ENCODE peak calls at places on chromosomes 7 and 10, in nine cellular contexts. T, F, J, U, E, W, Q, B and L are unnamed samples.
A peak's percentile ranks its signal among the peaks of the same experiment; 100 is the strongest.

GRCh38 chr10:121999301-121999700 is 10.3 kb downstream of the TACC2 start:
- DNase-seq in T (no peak), F (no peak), J (no peak), U (no peak), E (no peak), W (peak; percentile 26), Q (no peak), B (no peak), L (no peak)

GRCh38 chr7:2760098-2760889 is 72.3 kb downstream of the AMZ1 start:
- DNase-seq in T (peak; percentile 43), F (peak; percentile 86), J (peak; percentile 15), U (no peak), E (peak; percentile 62), W (peak; percentile 76), Q (peak; percentile 74), B (peak; percentile 85), L (peak; percentile 76)

GRCh38 chr10:7550038-7550437 is 116.7 kb downstream of the ITIH5 start:
- DNase-seq in T (no peak), F (no peak), J (no peak), U (no peak), E (no peak), W (no peak), Q (no peak), B (no peak), L (no peak)

GRCh38 chr10:60283397-60283796 is 106.3 kb downstream of the ANK3 start:
- DNase-seq in T (no peak), F (no peak), J (no peak), U (no peak), E (peak; percentile 97), W (peak; percentile 14), Q (no peak), B (no peak), L (no peak)

GRCh38 chr7:14013880-14014279 is 24.4 kb upstream of the ETV1 start:
- DNase-seq in T (no peak), F (no peak), J (no peak), U (no peak), E (no peak), W (no peak), Q (no peak), B (no peak), L (no peak)

GRCh38 chr10:29157321-29157720 is 131.5 kb upstream of the LYZL1 start:
- DNase-seq in T (no peak), F (no peak), J (no peak), U (no peak), E (no peak), W (no peak), Q (peak; percentile 4), B (no peak), L (no peak)

GRCh38 chr10:86585037-86585725 is 63.6 kb upstream of the WAPL start:
- DNase-seq in T (peak; percentile 61), F (peak; percentile 88), J (peak; percentile 86), U (peak; percentile 71), E (peak; percentile 79), W (peak; percentile 78), Q (peak; percentile 86), B (peak; percentile 86), L (peak; percentile 80)

GRCh38 chr7:69961396-69961795 is 363.1 kb downstream of the AUTS2 start:
- DNase-seq in T (no peak), F (no peak), J (no peak), U (no peak), E (no peak), W (no peak), Q (no peak), B (no peak), L (no peak)

GRCh38 chr10:88039496-88040200 is 176.2 kb downstream of the PTEN start:
- DNase-seq in T (no peak), F (no peak), J (no peak), U (no peak), E (no peak), W (peak; percentile 37), Q (no peak), B (no peak), L (no peak)

GRCh38 chr7:80063855-80064254 is 70.8 kb upstream of the GNAI1 start:
- DNase-seq in T (no peak), F (no peak), J (no peak), U (no peak), E (no peak), W (no peak), Q (no peak), B (no peak), L (no peak)

GRCh38 chr7:19575909-19576557 is 132.8 kb downstream of the POLR1F start:
- DNase-seq in T (no peak), F (no peak), J (no peak), U (no peak), E (peak; percentile 47), W (no peak), Q (no peak), B (no peak), L (no peak)
- H3K4me2 ChIP-seq in T (no peak overlapping the region), F (no peak overlapping the region), J (no peak overlapping the region), U (no peak overlapping the region), E (peak overlapping the region; percentile 1), W (no peak overlapping the region), Q (no peak overlapping the region), B (no peak overlapping the region), L (no peak overlapping the region)

DNA sequence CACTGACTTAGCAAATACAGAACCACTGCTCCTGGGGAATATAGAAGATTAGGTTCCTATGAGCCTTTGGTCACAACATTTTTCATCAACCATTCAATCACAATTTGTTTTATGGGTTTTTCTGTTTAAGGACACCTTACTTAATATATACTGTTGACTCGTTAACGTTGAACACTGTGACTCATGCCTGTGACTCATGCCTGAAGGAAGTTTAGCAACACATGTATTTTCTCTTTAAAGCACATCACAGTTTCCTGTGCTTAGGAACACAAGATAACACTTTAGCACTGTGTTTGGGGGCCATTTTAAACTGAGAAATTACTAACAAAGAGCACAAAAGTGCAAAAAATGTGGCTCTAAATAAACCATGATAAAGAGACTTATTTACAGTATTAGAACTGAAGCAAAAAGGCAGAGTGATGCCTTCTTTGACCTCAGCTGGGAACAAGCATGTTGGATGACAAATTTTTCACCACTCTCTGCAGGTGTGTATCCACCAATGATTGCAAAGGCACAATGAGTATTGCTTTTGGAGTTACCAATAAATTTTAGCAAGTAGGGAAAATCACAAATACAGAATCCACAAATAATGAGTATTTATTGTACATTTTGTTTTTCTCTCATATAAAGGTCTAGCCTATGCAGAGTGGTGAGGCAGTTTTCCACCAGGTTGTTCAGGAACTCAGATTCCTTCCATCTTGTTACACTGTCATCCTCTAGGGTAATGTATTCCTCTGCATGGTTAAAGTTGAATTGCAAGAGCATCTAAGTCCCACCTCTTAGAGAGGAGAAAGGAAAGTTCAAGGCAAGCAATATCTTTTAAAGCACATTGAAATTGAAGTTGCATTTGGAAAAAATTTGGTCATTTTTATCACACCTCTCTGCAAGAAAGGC is 7.3 kb downstream of the FGFBP3 start:
- DNase-seq in T (peak; percentile 42), F (no peak), J (no peak), U (no peak), E (peak; percentile 93), W (peak; percentile 93), Q (no peak), B (no peak), L (peak; percentile 79)
- TF ChIP-seq EZH2phosphoT487 in T (no peak), F (no peak), J (no peak), U (no peak), E (no peak), W (no peak), Q (no peak), B (no peak), L (no peak)

GRCh38 chr7:44811093-44811492 is 14.6 kb downstream of the PPIA start:
- DNase-seq in T (no peak), F (no peak), J (no peak), U (no peak), E (peak; percentile 76), W (peak; percentile 30), Q (no peak), B (no peak), L (peak; percentile 34)
- H2AFZ ChIP-seq in T (no peak overlapping the region), F (no peak overlapping the region), J (no peak overlapping the region), U (no peak overlapping the region), E (no peak overlapping the region), W (no peak overlapping the region), Q (no peak overlapping the region), B (no peak overlapping the region), L (no peak overlapping the region)

GRCh38 chr10:104318810-104319684 is 19.2 kb downstream of the ITPRIP start:
- DNase-seq in T (no peak), F (no peak), J (no peak), U (no peak), E (no peak), W (no peak), Q (no peak), B (no peak), L (peak; percentile 30)
- H3K4me2 ChIP-seq in T (no peak overlapping the region), F (no peak overlapping the region), J (no peak overlapping the region), U (no peak overlapping the region), E (no peak overlapping the region), W (no peak overlapping the region), Q (no peak overlapping the region), B (no peak overlapping the region), L (peak overlapping the region; percentile 29)